ENCODE peak calls at places on chromosomes 6 and 20, in seven cellular contexts. X is PC-9; H is tibial nerve; R is lower lobe of right lung; K is thoracic aorta; F is CD4-positive, alpha-beta T cell; C is WERI-Rb-1. E is an unnamed sample.

GRCh38 chr6:142377112-142377848 is 75.5 kb downstream of the ADGRG6 start:
- DNase-seq in X (peak), H (no peak), R (no peak), K (no peak), F (no peak), C (peak), E (no peak)

GRCh38 chr6:108157234-108157971 is 8.4 kb upstream of the NR2E1 start:
- DNase-seq in X (no peak), H (no peak), R (no peak), K (no peak), F (no peak), C (no peak), E (no peak)

GRCh38 chr6:6352772-6353171 is 32.3 kb upstream of the F13A1 start:
- DNase-seq in X (no peak), H (no peak), R (no peak), K (no peak), F (no peak), C (no peak), E (no peak)

GRCh38 chr20:58818585-58819285 is 32.0 kb downstream of the GNAS-AS1 start:
- DNase-seq in X (peak), H (no peak), R (no peak), K (no peak), F (no peak), C (no peak), E (no peak)

GRCh38 chr6:83962592-83962991 is 71.0 kb upstream of the MRAP2 start:
- DNase-seq in X (no peak), H (no peak), R (no peak), K (no peak), F (no peak), C (no peak), E (no peak)

GRCh38 chr6:34901930-34902329 is 12.9 kb downstream of the ANKS1A start:
- DNase-seq in X (no peak), H (no peak), R (no peak), K (no peak), F (no peak), C (no peak), E (no peak)

GRCh38 chr6:14458669-14459266 is 341.2 kb downstream of the CD83 start:
- DNase-seq in X (no peak), H (no peak), R (no peak), K (no peak), F (no peak), C (no peak), E (no peak)

GRCh38 chr20:38117635-38118034 is 47.4 kb downstream of the TGM2 start:
- DNase-seq in X (peak), H (no peak), R (no peak), K (no peak), F (no peak), C (no peak), E (no peak)

GRCh38 chr6:13250703-13251102 is 77.6 kb downstream of the TBC1D7 start:
- DNase-seq in X (no peak), H (no peak), R (no peak), K (no peak), F (no peak), C (no peak), E (no peak)

GRCh38 chr6:138104618-138105213 is 2.5 kb downstream of the PERP start:
- DNase-seq in X (no peak), H (no peak), R (no peak), K (no peak), F (no peak), C (no peak), E (no peak)

GRCh38 chr6:47016236-47016635 is 25.9 kb downstream of the ADGRF1 start:
- DNase-seq in X (no peak), H (no peak), R (no peak), K (no peak), F (no peak), C (no peak), E (no peak)

GRCh38 chr20:34977365-34978091 is 21.9 kb downstream of the MYH7B start:
- DNase-seq in X (no peak), H (no peak), R (no peak), K (no peak), F (no peak), C (no peak), E (no peak)

GRCh38 chr20:25148181-25148981 is 47.1 kb upstream of the ENTPD6 start:
- DNase-seq in X (no peak), H (peak), R (peak), K (no peak), F (peak), C (no peak), E (no peak)

GRCh38 chr6:126548301-126548700 is 208.4 kb downstream of the CENPW start:
- DNase-seq in X (no peak), H (no peak), R (no peak), K (no peak), F (no peak), C (no peak), E (no peak)

GRCh38 chr6:159110013-159110412 is 59.2 kb upstream of the FNDC1 start:
- DNase-seq in X (no peak), H (no peak), R (no peak), K (no peak), F (no peak), C (peak), E (peak)

GRCh38 chr20:23156170-23156841 is 70.2 kb upstream of the CD93 start:
- DNase-seq in X (peak), H (peak), R (peak), K (peak), F (no peak), C (no peak), E (peak)

GRCh38 chr6:155706341-155706740 is 250.7 kb upstream of the NOX3 start:
- DNase-seq in X (no peak), H (no peak), R (no peak), K (no peak), F (no peak), C (no peak), E (no peak)

GRCh38 chr20:4774209-4774608 is 52.5 kb downstream of the PRND start:
- DNase-seq in X (no peak), H (no peak), R (no peak), K (no peak), F (no peak), C (no peak), E (no peak)

GRCh38 chr6:131642565-131643261 is 5.6 kb downstream of the ENPP3 start:
- DNase-seq in X (no peak), H (no peak), R (no peak), K (no peak), F (no peak), C (no peak), E (no peak)

GRCh38 chr20:19617256-19617655 is 140.8 kb upstream of the RIN2 start:
- DNase-seq in X (no peak), H (no peak), R (no peak), K (no peak), F (no peak), C (no peak), E (no peak)
- H3K27ac ChIP-seq in X (no peak), H (no peak), R (no peak), K (no peak), F (no peak), C (no peak), E (no peak)

DNA sequence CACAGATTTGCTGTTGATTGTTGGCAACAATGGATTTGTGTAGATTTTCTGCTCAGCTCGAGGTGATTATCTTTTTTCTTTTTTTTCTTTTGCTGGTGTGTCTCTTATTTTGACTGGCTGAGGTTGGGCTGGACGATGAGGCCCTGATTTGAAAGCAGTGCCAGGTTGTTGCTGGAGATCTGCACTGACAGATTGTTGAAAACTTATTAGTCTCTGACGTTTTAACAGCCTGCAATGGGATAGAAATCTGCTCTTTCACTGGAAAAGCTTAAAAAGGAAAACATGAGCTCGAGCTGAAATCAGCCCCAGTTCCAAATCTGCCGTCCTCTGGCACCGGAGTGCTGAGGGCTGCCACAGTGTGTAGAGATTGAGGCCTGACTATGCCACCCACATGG is 87.7 kb downstream of the PDE7B start:
- DNase-seq in X (no peak), H (no peak), R (no peak), K (no peak), F (no peak), C (peak), E (no peak)
- H3K27ac ChIP-seq in X (no peak), H (peak), R (no peak), K (peak), F (no peak), C (peak), E (peak)

GRCh38 chr6:32126880-32127279 is 1.2 kb downstream of the ATF6B start:
- DNase-seq in X (no peak), H (no peak), R (no peak), K (no peak), F (no peak), C (no peak), E (no peak)
- H3K27ac ChIP-seq in X (no peak), H (peak), R (peak), K (peak), F (no peak), C (no peak), E (peak)

GRCh38 chr20:62364911-62365736 is 2.0 kb downstream of the LAMA5 start:
- DNase-seq in X (peak), H (no peak), R (peak), K (peak), F (no peak), C (peak), E (no peak)
- H3K27ac ChIP-seq in X (peak), H (peak), R (peak), K (peak), F (no peak), C (peak), E (peak)

GRCh38 chr6:36116943-36117342 is 13.4 kb upstream of the MAPK13 start:
- DNase-seq in X (no peak), H (no peak), R (no peak), K (no peak), F (no peak), C (peak), E (no peak)

GRCh38 chr6:36119209-36119608 is 11.1 kb upstream of the MAPK13 start:
- DNase-seq in X (no peak), H (no peak), R (no peak), K (no peak), F (no peak), C (no peak), E (no peak)

GRCh38 chr6:36116480-36116879 is 13.8 kb upstream of the MAPK13 start:
- DNase-seq in X (no peak), H (no peak), R (no peak), K (no peak), F (no peak), C (peak), E (no peak)

GRCh38 chr6:36118550-36119107 is 11.7 kb upstream of the MAPK13 start:
- DNase-seq in X (peak), H (no peak), R (peak), K (no peak), F (peak), C (peak), E (no peak)

DNA sequence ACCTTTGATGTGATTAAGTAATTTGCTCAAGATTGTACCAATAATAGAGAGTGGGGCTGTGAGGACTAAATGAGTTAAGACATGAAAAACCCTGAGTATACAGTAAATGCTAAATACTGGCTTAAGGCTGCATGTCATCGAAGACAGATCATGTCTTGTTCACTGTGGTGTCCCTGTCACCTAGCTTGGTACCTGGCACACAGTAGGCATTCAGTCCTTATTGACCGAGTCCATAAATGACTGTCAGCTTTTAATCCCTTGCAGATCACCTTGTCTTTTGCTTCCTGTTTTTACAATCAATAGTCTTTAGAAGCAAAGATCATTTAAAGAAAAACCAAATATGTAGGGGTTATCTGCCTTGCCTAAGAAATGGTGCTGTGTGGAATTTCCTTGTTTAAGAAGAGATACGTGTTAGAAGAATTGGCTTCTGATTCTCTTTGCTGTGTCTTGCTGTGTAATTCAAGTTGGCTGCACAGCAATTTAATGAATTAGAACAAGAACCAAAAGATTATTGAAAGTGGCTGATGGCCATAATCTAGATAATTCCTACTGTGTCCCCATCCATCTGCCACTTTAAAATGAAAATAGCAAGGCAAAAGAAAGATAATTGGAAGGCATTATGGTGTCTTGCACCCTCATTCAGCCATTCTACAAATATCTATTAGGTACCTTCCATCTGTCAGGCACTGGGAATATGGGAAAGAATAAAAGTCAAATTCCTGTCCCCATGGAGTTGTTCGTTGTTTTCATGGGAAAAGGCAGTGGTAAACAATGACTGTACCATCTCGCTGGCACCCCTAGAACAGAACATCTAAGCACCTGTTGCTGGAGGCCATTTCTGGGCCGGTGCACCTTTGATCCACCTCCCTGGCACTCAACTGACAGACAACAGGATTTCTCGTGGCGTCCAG is 12.4 kb upstream of the MAPK13 start:
- DNase-seq in X (no peak), H (no peak), R (no peak), K (no peak), F (no peak), C (peak), E (no peak)
- H3K27ac ChIP-seq in X (peak), H (no peak), R (peak), K (no peak), F (no peak), C (peak), E (no peak)

GRCh38 chr20:48658505-48658904 is 169.3 kb downstream of the PREX1 start:
- DNase-seq in X (no peak), H (no peak), R (no peak), K (no peak), F (no peak), C (no peak), E (no peak)
- H3K27ac ChIP-seq in X (no peak), H (no peak), R (no peak), K (peak), F (no peak), C (no peak), E (no peak)

GRCh38 chr6:31067881-31068737 is 44.3 kb downstream of the C6orf15 start:
- DNase-seq in X (no peak), H (no peak), R (no peak), K (no peak), F (no peak), C (no peak), E (no peak)
- H3K27ac ChIP-seq in X (no peak), H (no peak), R (no peak), K (no peak), F (no peak), C (no peak), E (no peak)

GRCh38 chr6:26447257-26447656 is 7.0 kb downstream of the BTN3A3 start:
- DNase-seq in X (no peak), H (no peak), R (no peak), K (no peak), F (no peak), C (no peak), E (no peak)
- H3K27ac ChIP-seq in X (no peak), H (no peak), R (no peak), K (no peak), F (no peak), C (no peak), E (no peak)